ENCODE peak calls at places on chromosomes 1 and 21, in ten cellular contexts. F is epithelial cell of esophagus; E is stimulated activated CD4-positive, alpha-beta T cell treated with anti-CD3 and anti-CD28 coated beads, Interleukin-2, amount 100 ng/mL, for 48 hours; G is breast epithelium; N is CD4-positive, alpha-beta T cell; M is A172; R is Peyer's patch; O is HTR-8/SVneo; D is WTC11; P is activated T-cell treated with anti-CD3 and anti-CD28 coated beads for 1 hour. X is an unnamed sample.

GRCh38 chr1:109218516-109218915 is 4.8 kb downstream of the SARS1 start:
- DNase-seq in O (no peak), R (no peak), N (no peak), G (no peak), F (no peak), D (no peak), P (no peak), M (peak; percentile 45), E (no peak), X (no peak)

GRCh38 chr1:4781646-4782045 is 127.2 kb downstream of the AJAP1 start:
- DNase-seq in E (no peak), O (no peak), G (no peak), N (no peak), P (no peak), R (no peak), M (no peak), D (no peak), F (no peak), X (no peak)

GRCh38 chr1:61050541-61051454 is 31.6 kb upstream of the NFIA start:
- DNase-seq in P (no peak), N (no peak), D (peak; percentile 53), E (no peak), M (no peak), F (no peak), R (no peak), O (no peak), G (no peak), X (no peak)

GRCh38 chr1:234292548-234292947 is 80.7 kb upstream of the COA6 start:
- DNase-seq in N (no peak), P (no peak), E (no peak), M (no peak), R (no peak), F (no peak), O (no peak), D (no peak), G (no peak), X (no peak)

GRCh38 chr1:3710251-3710650 is 42.0 kb upstream of the CCDC27 start:
- DNase-seq in P (no peak), D (no peak), E (no peak), O (no peak), M (no peak), N (no peak), F (no peak), G (no peak), R (no peak), X (no peak)

GRCh38 chr1:227787513-227788278 is 27.8 kb upstream of the PRSS38 start:
- DNase-seq in O (peak; percentile 95), M (peak; percentile 96), R (peak; percentile 97), G (peak; percentile 94), D (peak; percentile 95), F (peak; percentile 96), P (peak; percentile 94), E (peak; percentile 91), N (peak; percentile 95), X (peak; percentile 95)

GRCh38 chr1:64006276-64007051 is 197.0 kb upstream of the UBE2U start:
- DNase-seq in O (peak; percentile 22), P (no peak), M (peak; percentile 84), F (peak; percentile 81), E (no peak), G (no peak), N (no peak), D (no peak), R (no peak), X (peak; percentile 31)

GRCh38 chr1:7676274-7676945 is 94.7 kb upstream of the VAMP3 start:
- DNase-seq in R (no peak), F (no peak), N (no peak), M (no peak), O (no peak), G (no peak), D (no peak), P (no peak), E (no peak), X (no peak)

GRCh38 chr1:206658264-206658980 is 23.1 kb downstream of the DYRK3 start:
- DNase-seq in D (peak; percentile 79), R (peak; percentile 47), N (peak; percentile 21), P (no peak), G (no peak), E (peak; percentile 46), O (peak; percentile 26), M (no peak), F (no peak), X (peak; percentile 27)

GRCh38 chr1:169060010-169060722 is 46.3 kb upstream of the ATP1B1 start:
- DNase-seq in G (no peak), O (no peak), N (no peak), P (no peak), F (peak; percentile 91), R (no peak), D (no peak), E (no peak), M (no peak), X (peak; percentile 20)

GRCh38 chr21:36629061-36629460 is 69.9 kb upstream of the SIM2 start:
- DNase-seq in R (no peak), G (no peak), D (no peak), N (no peak), O (no peak), F (no peak), E (no peak), M (no peak), P (no peak), X (no peak)

GRCh38 chr1:30024411-30025195 is 698.8 kb downstream of the MATN1 start:
- DNase-seq in M (no peak), E (no peak), N (no peak), D (no peak), G (peak; percentile 47), P (no peak), F (no peak), O (no peak), R (no peak), X (no peak)

GRCh38 chr1:205595435-205595834 is 36.4 kb downstream of the ELK4 start:
- DNase-seq in P (no peak), D (no peak), E (no peak), O (no peak), F (no peak), M (no peak), N (no peak), G (no peak), R (no peak), X (no peak)

GRCh38 chr1:159015440-159015909 is 5.8 kb downstream of the IFI16 start:
- DNase-seq in G (no peak), O (peak; percentile 26), D (no peak), N (peak; percentile 55), P (peak; percentile 42), F (peak; percentile 92), E (peak; percentile 53), R (peak; percentile 85), M (peak; percentile 93), X (no peak)

GRCh38 chr1:220407101-220407683 is 120.7 kb upstream of the MARK1 start:
- DNase-seq in M (no peak), R (no peak), F (no peak), G (no peak), P (no peak), O (no peak), E (no peak), N (no peak), D (no peak), X (no peak)

GRCh38 chr1:84851839-84852238 is 41.2 kb downstream of the LPAR3 start:
- DNase-seq in P (no peak), G (no peak), F (peak; percentile 92), M (peak; percentile 62), O (peak; percentile 54), E (no peak), D (no peak), N (no peak), R (no peak), X (no peak)

GRCh38 chr1:222910699-222911098 is 95.9 kb downstream of the DISP1 start:
- DNase-seq in R (no peak), D (no peak), E (no peak), F (peak; percentile 68), O (no peak), P (no peak), N (no peak), M (no peak), G (no peak), X (no peak)

GRCh38 chr21:42653492-42654061 is at the start of gene PDE9A:
- DNase-seq in R (no peak), N (peak; percentile 19), P (peak; percentile 20), O (peak; percentile 41), M (no peak), F (no peak), G (no peak), D (peak; percentile 65), E (peak; percentile 27), X (peak; percentile 35)

GRCh38 chr1:118185083-118185899 is at the start of gene SPAG17:
- DNase-seq in F (peak; percentile 72), O (no peak), N (no peak), G (peak; percentile 68), R (no peak), D (peak; percentile 97), M (peak; percentile 3), P (no peak), E (no peak), X (no peak)

GRCh38 chr1:149936992-149937705 is 470 bp upstream of the MTMR11 start:
- DNase-seq in G (no peak), O (peak; percentile 62), M (peak; percentile 88), P (no peak), D (no peak), N (no peak), F (peak; percentile 94), R (no peak), E (no peak), X (peak; percentile 84)

GRCh38 chr1:201748331-201748730 is 80.6 kb upstream of the IPO9 start:
- DNase-seq in E (no peak), R (no peak), F (peak; percentile 67), M (peak; percentile 97), O (peak; percentile 50), D (no peak), N (no peak), G (no peak), P (no peak), X (no peak)

GRCh38 chr1:222629921-222630535 is 12.1 kb downstream of the MIA3 start:
- DNase-seq in O (no peak), P (no peak), G (no peak), E (no peak), F (no peak), R (no peak), D (no peak), N (no peak), M (no peak), X (no peak)